ENCODE peak calls at places on chromosomes 4 and X, in ten cellular contexts. F is activated T-cell treated with anti-CD3 and anti-CD28 coated beads for 1 hour, D is HCT116, W is GM12865, K is H1, C is memory B cell, N is SJSA1, R is T-helper 9 cell, A is endothelial cell, V is body of pancreas. L is an unnamed sample.

GRCh38 chr4:140372607-140373327 is 679 bp upstream of the SCOC start:
- DNase-seq in C (peak; percentile 25), D (peak; percentile 12), V (no peak), N (no peak), F (no peak), A (no peak), K (no peak), W (peak; percentile 71), R (peak; percentile 3), L (no peak)

GRCh38 chr4:55356991-55357461 is 11.0 kb downstream of the SRD5A3 start:
- DNase-seq in C (no peak), R (no peak), A (no peak), N (no peak), D (no peak), F (no peak), V (no peak), W (no peak), K (peak; percentile 33), L (no peak)

GRCh38 chr4:88533937-88534750 is 10.6 kb upstream of the PYURF start:
- DNase-seq in K (no peak), D (no peak), V (no peak), R (no peak), A (no peak), F (no peak), C (no peak), N (peak; percentile 52), W (no peak), L (no peak)

GRCh38 chr4:67614186-67614585 is 55.7 kb downstream of the STAP1 start:
- DNase-seq in K (no peak), D (no peak), A (no peak), R (no peak), C (no peak), F (no peak), N (no peak), V (no peak), W (no peak), L (no peak)

GRCh38 chr4:4457803-4458550 is 71.1 kb downstream of the NSG1 start:
- DNase-seq in F (no peak), K (no peak), D (no peak), V (no peak), N (peak; percentile 55), A (no peak), R (no peak), C (no peak), W (no peak), L (no peak)

GRCh38 chr4:3822230-3822947 is 56.2 kb downstream of the ADRA2C start:
- DNase-seq in A (no peak), F (no peak), D (no peak), W (no peak), K (no peak), N (no peak), C (no peak), V (no peak), R (no peak), L (no peak)

GRCh38 chr4:4875147-4875546 is 15.7 kb downstream of the MSX1 start:
- DNase-seq in C (no peak), K (no peak), R (no peak), W (no peak), D (no peak), V (no peak), A (no peak), F (no peak), N (no peak), L (no peak)

GRCh38 chr4:78528327-78528726 is 23.2 kb upstream of the ANXA3 start:
- DNase-seq in F (no peak), W (no peak), A (no peak), D (no peak), K (no peak), C (no peak), R (no peak), V (no peak), N (no peak), L (no peak)

GRCh38 chr4:53592686-53593641 is 1.7 kb upstream of the LNX1 start:
- DNase-seq in D (no peak), W (no peak), C (no peak), V (peak; percentile 88), K (peak; percentile 77), F (no peak), A (peak; percentile 60), N (no peak), R (no peak), L (no peak)

GRCh38 chrX:9133426-9133825 is 99.5 kb upstream of the FAM9B start:
- DNase-seq in K (no peak), C (no peak), W (no peak), N (no peak), R (no peak), D (no peak), V (no peak), A (no peak), F (no peak), L (no peak)

GRCh38 chrX:153339662-153340061 is 5.7 kb downstream of the ZNF275 start:
- DNase-seq in K (no peak), C (no peak), F (no peak), R (no peak), A (no peak), N (no peak), D (no peak), W (no peak), V (no peak), L (no peak)

GRCh38 chr4:2595436-2595835 is 59.0 kb downstream of the FAM193A start:
- DNase-seq in D (no peak), F (no peak), V (no peak), C (no peak), R (no peak), K (no peak), N (no peak), A (no peak), W (peak; percentile 27), L (no peak)

GRCh38 chr4:174629265-174629664 is 107.0 kb upstream of the HPGD start:
- DNase-seq in A (no peak), K (no peak), V (no peak), F (no peak), C (no peak), D (no peak), R (no peak), W (no peak), N (no peak), L (no peak)

GRCh38 chrX:10017866-10018265 is 50.7 kb downstream of the CLDN34 start:
- DNase-seq in R (no peak), K (no peak), D (peak; percentile 65), N (peak; percentile 55), F (no peak), A (no peak), W (no peak), V (no peak), C (no peak), L (no peak)

GRCh38 chrX:74422029-74422352 is 698 bp downstream of the SLC16A2 start:
- DNase-seq in K (no peak), V (no peak), F (no peak), A (no peak), W (no peak), D (no peak), C (no peak), N (no peak), R (no peak), L (no peak)